ENCODE peak calls at places on chromosomes 4 and X, in four cellular contexts. B is G401, R is Right ventricle myocardium superior, P is cardiac muscle cell. V is an unnamed sample.

GRCh38 chrX:13367950-13368349 is 48.1 kb upstream of the ATXN3L start:
- DNase-seq in B (no peak), R (no peak), P (no peak), V (no peak)

GRCh38 chr4:152779513-152780266 is at the start of the genes ARFIP1 and TIGD4:
- DNase-seq in B (peak), R (peak), P (peak), V (peak)

GRCh38 chr4:184287697-184288255 is 70.1 kb upstream of the ENPP6 start:
- DNase-seq in B (peak), R (no peak), P (peak), V (no peak)

GRCh38 chr4:15913631-15913970 is 24.9 kb downstream of the FGFBP1 start:
- DNase-seq in B (no peak), R (no peak), P (peak), V (no peak)

GRCh38 chr4:121358473-121358872 is 22.3 kb downstream of the QRFPR start:
- DNase-seq in B (no peak), R (no peak), P (peak), V (no peak)

GRCh38 chr4:51907001-51907669 is 64.2 kb downstream of the DCUN1D4 start:
- DNase-seq in B (no peak), R (no peak), P (no peak), V (no peak)

GRCh38 chr4:150739591-150739990 is 157.6 kb downstream of the MAB21L2 start:
- DNase-seq in B (no peak), R (no peak), P (no peak), V (no peak)

GRCh38 chr4:12409507-12410190 is 981.0 kb upstream of the HS3ST1 start:
- DNase-seq in B (no peak), R (no peak), P (peak), V (no peak)

GRCh38 chr4:124754671-124755070 is 42.1 kb upstream of the ANKRD50 start:
- DNase-seq in B (no peak), R (no peak), P (no peak), V (no peak)

GRCh38 chrX:69066966-69067525 is 98.2 kb downstream of the PJA1 start:
- DNase-seq in B (no peak), R (no peak), P (peak), V (peak)

GRCh38 chr4:44279469-44279868 is 169.1 kb downstream of the KCTD8 start:
- DNase-seq in B (no peak), R (no peak), P (no peak), V (no peak)

GRCh38 chrX:38561951-38562719 is 793 bp downstream of the TSPAN7 start:
- DNase-seq in B (peak), R (peak), P (no peak), V (peak)

GRCh38 chrX:12920990-12921389 is 14.6 kb downstream of the TLR8 start:
- DNase-seq in B (no peak), R (no peak), P (no peak), V (no peak)

GRCh38 chr4:186839122-186840037 is 115.7 kb upstream of the FAT1 start:
- DNase-seq in B (no peak), R (no peak), P (peak), V (no peak)

GRCh38 chr4:5863461-5864113 is 29.3 kb downstream of the CRMP1 start:
- DNase-seq in B (no peak), R (no peak), P (peak), V (no peak)

GRCh38 chrX:37380920-37381319 is 31.8 kb downstream of the PRRG1 start:
- DNase-seq in B (no peak), R (no peak), P (peak), V (no peak)